ENCODE peak calls at places on chromosomes 13 and 19, in six cellular contexts. Y is breast epithelium, N is fibroblast of lung, D is tibial artery, A is right cardiac atrium, C is K562. P is an unnamed sample.

GRCh38 chr19:40688987-40689338 is 1.5 kb downstream of the NUMBL start:
- DNase-seq in C (no peak), D (no peak), N (peak; percentile 12), A (no peak), Y (no peak), P (no peak)

GRCh38 chr13:110676511-110677204 is 29.3 kb downstream of the CARS2 start:
- DNase-seq in Y (no peak), C (no peak), N (no peak), A (no peak), D (no peak), P (no peak)

GRCh38 chr13:114020750-114021463 is 47.0 kb upstream of the C13orf46 start:
- DNase-seq in C (no peak), A (peak; percentile 4), N (no peak), D (no peak), Y (no peak), P (no peak)

GRCh38 chr13:25906211-25906661 is 145.6 kb downstream of the SHISA2 start:
- DNase-seq in A (no peak), N (no peak), D (no peak), C (no peak), Y (no peak), P (no peak)

GRCh38 chr13:45604892-45605291 is 10.6 kb downstream of the ERICH6B start:
- DNase-seq in C (no peak), N (no peak), Y (no peak), A (no peak), D (no peak), P (no peak)

GRCh38 chr19:47494729-47495128 is 10.7 kb upstream of the KPTN start:
- DNase-seq in C (no peak), N (no peak), D (no peak), A (no peak), Y (no peak), P (no peak)

GRCh38 chr13:76129305-76130040 is 493.3 kb downstream of the LMO7 start:
- DNase-seq in A (no peak), D (no peak), C (no peak), N (no peak), Y (no peak), P (no peak)

GRCh38 chr13:23824355-23824754 is 64.8 kb downstream of the MIPEP start:
- DNase-seq in C (no peak), Y (no peak), D (peak; percentile 81), A (no peak), N (no peak), P (no peak)

GRCh38 chr13:112575295-112575622 is 12.7 kb downstream of the TUBGCP3 start:
- DNase-seq in Y (no peak), N (no peak), A (no peak), C (no peak), D (no peak), P (no peak)

GRCh38 chr13:56378566-56378965 is 762.2 kb upstream of the PRR20A start:
- DNase-seq in C (no peak), A (no peak), N (no peak), Y (no peak), D (no peak), P (no peak)

GRCh38 chr13:43981091-43981490 is 101.4 kb downstream of the LACC1 start:
- DNase-seq in Y (no peak), D (no peak), N (no peak), C (peak; percentile 2), A (no peak), P (no peak)

GRCh38 chr19:29260477-29261317 is 47.7 kb upstream of the UQCRFS1 start:
- DNase-seq in C (peak; percentile 66), A (no peak), N (no peak), Y (no peak), D (no peak), P (peak; percentile 60)

GRCh38 chr19:48391100-48392005 is at the start of gene KDELR1:
- DNase-seq in C (peak; percentile 78), N (peak; percentile 73), D (peak; percentile 86), A (peak; percentile 81), Y (peak; percentile 56), P (peak; percentile 87)

GRCh38 chr19:17772172-17772571 is 20.9 kb downstream of the FCHO1 start:
- DNase-seq in Y (no peak), N (peak; percentile 30), A (no peak), C (peak; percentile 55), D (no peak), P (peak; percentile 42)

GRCh38 chr13:31982540-31982939 is 49.0 kb upstream of the FRY start:
- DNase-seq in D (peak; percentile 82), A (peak; percentile 71), C (no peak), Y (peak; percentile 87), N (peak; percentile 95), P (peak; percentile 50)

GRCh38 chr13:32314968-32315254 is 252 bp downstream of the ZAR1L start:
- DNase-seq in D (no peak), C (peak; percentile 46), A (peak; percentile 23), Y (peak; percentile 40), N (peak; percentile 63), P (peak; percentile 64)

GRCh38 chr13:84445776-84446175 is 563.5 kb upstream of the SLITRK1 start:
- DNase-seq in A (no peak), N (no peak), Y (no peak), D (no peak), C (no peak), P (no peak)

GRCh38 chr13:94811753-94812152 is 99.4 kb upstream of the SOX21 start:
- DNase-seq in C (no peak), D (no peak), Y (no peak), A (no peak), N (no peak), P (no peak)

GRCh38 chr19:58571575-58571947 is 1.6 kb downstream of the MZF1 start:
- DNase-seq in D (peak; percentile 62), Y (no peak), N (no peak), A (peak; percentile 9), C (no peak), P (no peak)

GRCh38 chr19:38817081-38817480 is 4.3 kb upstream of the LGALS4 start:
- DNase-seq in N (no peak), C (no peak), A (no peak), D (no peak), Y (no peak), P (no peak)

GRCh38 chr19:54002495-54003315 is 11.3 kb downstream of the CACNG6 start:
- DNase-seq in A (no peak), N (no peak), C (no peak), D (no peak), Y (no peak), P (no peak)

GRCh38 chr13:79402074-79402635 is 3.9 kb downstream of the RBM26 start:
- DNase-seq in A (no peak), Y (no peak), D (no peak), C (peak; percentile 16), N (peak; percentile 6), P (no peak)

GRCh38 chr19:20660473-20660872 is 898 bp downstream of the ZNF626 start:
- DNase-seq in D (no peak), A (no peak), Y (no peak), N (peak; percentile 19), C (peak; percentile 34), P (peak; percentile 22)

GRCh38 chr19:52748336-52748950 is 13.6 kb upstream of the ZNF611 start:
- DNase-seq in D (no peak), C (peak; percentile 56), Y (no peak), N (peak; percentile 65), A (peak; percentile 43), P (no peak)

GRCh38 chr13:34464011-34464410 is 478.1 kb upstream of the NBEA start:
- DNase-seq in C (no peak), N (no peak), Y (no peak), A (no peak), D (no peak), P (no peak)

GRCh38 chr19:40279120-40279551 is 6.0 kb downstream of the AKT2 start:
- DNase-seq in C (no peak), D (peak; percentile 76), Y (no peak), N (peak; percentile 78), A (peak; percentile 77), P (peak; percentile 79)

GRCh38 chr19:50266896-50267295 is 62.3 kb downstream of the KCNC3 start:
- DNase-seq in Y (no peak), A (no peak), D (no peak), N (no peak), C (peak; percentile 59), P (peak; percentile 66)

GRCh38 chr13:75326173-75327131 is 155.5 kb downstream of the TBC1D4 start:
- DNase-seq in N (peak; percentile 32), A (no peak), C (peak; percentile 62), Y (no peak), D (no peak), P (no peak)

GRCh38 chr19:48271531-48272151 is 1.8 kb downstream of the ZNF114 start:
- DNase-seq in C (no peak), Y (no peak), A (peak; percentile 56), D (no peak), N (peak; percentile 50), P (peak; percentile 39)

GRCh38 chr19:46224773-46225172 is 4.8 kb upstream of the IGFL1 start:
- DNase-seq in C (no peak), Y (no peak), N (no peak), D (no peak), A (no peak), P (no peak)

GRCh38 chr19:46218160-46218559 is 11.4 kb upstream of the IGFL1 start:
- DNase-seq in N (peak; percentile 28), A (no peak), Y (no peak), D (no peak), C (peak; percentile 65), P (peak; percentile 53)

GRCh38 chr19:46221981-46222610 is 7.4 kb upstream of the IGFL1 start:
- DNase-seq in N (peak; percentile 39), Y (peak; percentile 85), A (peak; percentile 54), C (no peak), D (peak; percentile 82), P (peak; percentile 62)

GRCh38 chr19:46220038-46220615 is 9.4 kb upstream of the IGFL1 start:
- DNase-seq in Y (no peak), A (no peak), C (no peak), D (no peak), N (no peak), P (no peak)

DNA sequence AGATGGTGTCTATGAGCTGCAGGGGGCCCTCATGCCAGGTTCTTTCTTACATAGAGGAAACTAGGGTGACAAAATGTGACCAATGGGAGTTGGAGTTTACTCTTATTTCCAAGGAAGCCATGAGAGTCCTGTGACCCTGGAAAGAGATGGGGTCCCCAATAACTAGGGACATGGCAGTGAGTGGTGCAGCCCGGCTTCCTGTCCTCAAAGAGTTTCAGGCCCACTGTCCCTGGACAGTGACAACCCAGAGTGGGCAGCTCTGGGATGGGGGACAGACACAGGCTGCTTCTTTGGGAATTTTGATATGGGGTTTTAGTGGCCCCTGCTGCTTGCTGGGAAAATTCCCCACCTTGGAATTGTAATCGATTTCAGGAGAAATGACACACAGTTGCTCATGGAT is 8.4 kb upstream of the IGFL1 start:
- DNase-seq in A (no peak), N (no peak), C (no peak), Y (no peak), D (no peak), P (no peak)
- H3K27me3 ChIP-seq in A (no peaks in the 10 kb centered on the region), N (no peaks in the 10 kb centered on the region), C (no peaks in the 10 kb centered on the region), Y (peaks cover 13% of the 10 kb centered on the region), D (no peaks in the 10 kb centered on the region), P (no peaks in the 10 kb centered on the region)

GRCh38 chr19:3557461-3558248 is at the start of gene MFSD12:
- DNase-seq in Y (peak; percentile 93), A (peak; percentile 96), N (peak; percentile 92), D (peak; percentile 97), C (peak; percentile 97), P (peak; percentile 94)
- H3K4me1 ChIP-seq in Y (no peaks in the 10 kb centered on the region), A (peaks cover 2% of the 10 kb centered on the region), N (peaks cover 7% of the 10 kb centered on the region), D (peaks cover 16% of the 10 kb centered on the region), C (peaks cover 77% of the 10 kb centered on the region), P (peaks cover 16% of the 10 kb centered on the region)

GRCh38 chr19:5073153-5073844 is 104.4 kb downstream of the KDM4B start:
- DNase-seq in C (no peak), Y (no peak), A (no peak), D (no peak), N (no peak), P (no peak)
- H3K27me3 ChIP-seq in C (no peaks in the 10 kb centered on the region), Y (no peaks in the 10 kb centered on the region), A (no peaks in the 10 kb centered on the region), D (no peaks in the 10 kb centered on the region), N (no peaks in the 10 kb centered on the region), P (no peaks in the 10 kb centered on the region)

GRCh38 chr13:27168086-27168485 is 3.5 kb downstream of the USP12 start:
- DNase-seq in Y (no peak), A (no peak), C (no peak), D (no peak), N (no peak), P (no peak)
- H3K4me1 ChIP-seq in Y (no peaks in the 10 kb centered on the region), A (peaks cover 6% of the 10 kb centered on the region), C (peaks cover 2% of the 10 kb centered on the region), D (peaks cover 33% of the 10 kb centered on the region), N (peaks cover 7% of the 10 kb centered on the region), P (peaks cover 17% of the 10 kb centered on the region)

P was measured in testis.